ENCODE peak calls at places on chromosomes 12 and 14, in five cellular contexts. L, I, E, T and S are unnamed samples.

GRCh38 chr14:68972507-68973272 is 6.4 kb downstream of the ACTN1 start:
- DNase-seq in L (no peak), I (no peak), E (no peak), T (no peak), S (no peak)

GRCh38 chr14:22836301-22837058 is at the start of gene MMP14:
- DNase-seq in L (no peak), I (peak), E (no peak), T (peak), S (peak)

GRCh38 chr14:54465654-54466053 is 23.1 kb downstream of the GMFB start:
- DNase-seq in L (no peak), I (no peak), E (peak), T (no peak), S (no peak)

GRCh38 chr14:24285351-24285750 is 14.0 kb upstream of the RABGGTA start:
- DNase-seq in L (no peak), I (no peak), E (no peak), T (no peak), S (no peak)

GRCh38 chr14:35849122-35849521 is 23.0 kb downstream of the BRMS1L start:
- DNase-seq in L (no peak), I (no peak), E (no peak), T (no peak), S (no peak)

GRCh38 chr14:41280745-41281144 is 325.9 kb upstream of the LRFN5 start:
- DNase-seq in L (peak), I (no peak), E (no peak), T (no peak), S (no peak)

GRCh38 chr14:53295985-53296582 is 143.0 kb upstream of the DDHD1 start:
- DNase-seq in L (peak), I (no peak), E (no peak), T (no peak), S (peak)

GRCh38 chr12:58727526-58727925 is 192.8 kb downstream of the LRIG3 start:
- DNase-seq in L (no peak), I (no peak), E (no peak), T (no peak), S (no peak)

GRCh38 chr12:90574676-90575075 is 380.3 kb downstream of the CCER1 start:
- DNase-seq in L (no peak), I (no peak), E (no peak), T (no peak), S (no peak)

GRCh38 chr14:44720707-44721106 is 213.6 kb upstream of the FSCB start:
- DNase-seq in L (no peak), I (no peak), E (no peak), T (no peak), S (no peak)

GRCh38 chr14:51807355-51807754 is 53.1 kb upstream of the GNG2 start:
- DNase-seq in L (no peak), I (no peak), E (peak), T (no peak), S (no peak)

GRCh38 chr14:86363576-86363975 is 833.6 kb downstream of the FLRT2 start:
- DNase-seq in L (no peak), I (no peak), E (no peak), T (no peak), S (no peak)

GRCh38 chr12:46108721-46109120 is 118.3 kb upstream of the SCAF11 start:
- DNase-seq in L (peak), I (no peak), E (no peak), T (no peak), S (no peak)

DNA sequence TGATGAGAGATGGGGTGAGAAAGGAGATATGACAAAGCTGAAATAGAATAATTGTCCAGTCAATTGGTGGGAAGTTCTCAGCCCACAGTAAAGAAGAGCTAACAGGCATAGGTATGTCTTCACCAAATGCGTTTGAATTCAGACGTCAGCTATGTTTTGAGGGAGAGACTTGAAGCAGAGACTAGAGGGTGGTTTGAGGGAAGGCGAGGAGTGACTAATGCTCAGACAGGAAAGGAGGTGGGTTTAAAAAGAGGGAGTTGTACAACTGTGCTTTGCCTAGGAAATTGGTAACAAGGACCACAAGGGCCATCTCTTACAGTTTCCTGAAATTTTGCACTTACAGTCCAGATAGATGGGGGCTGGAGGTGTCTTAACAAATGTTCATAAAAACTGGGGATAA is 6.4 kb downstream of the JKAMP start:
- DNase-seq in L (no peak), I (no peak), E (no peak), T (no peak), S (no peak)
- H3K4me3 ChIP-seq in L (no peak), I (no peak), E (no peak), T (no peak), S (no peak)

GRCh38 chr12:77968021-77968420 is 137.3 kb downstream of the NAV3 start:
- DNase-seq in L (no peak), I (no peak), E (no peak), T (no peak), S (no peak)
- H3K4me3 ChIP-seq in L (no peak), I (no peak), E (no peak), T (no peak), S (no peak)

GRCh38 chr14:92685784-92686355 is 62.6 kb downstream of the LGMN start:
- DNase-seq in L (no peak), I (no peak), E (no peak), T (no peak), S (no peak)

GRCh38 chr14:92688434-92689375 is 59.7 kb downstream of the LGMN start:
- DNase-seq in L (no peak), I (peak), E (peak), T (no peak), S (no peak)

GRCh38 chr14:92686411-92686762 is 62.0 kb downstream of the LGMN start:
- DNase-seq in L (no peak), I (no peak), E (no peak), T (no peak), S (no peak)

GRCh38 chr14:92686763-92687427 is 61.5 kb downstream of the LGMN start:
- DNase-seq in L (peak), I (peak), E (peak), T (peak), S (peak)

GRCh38 chr14:92687681-92688433 is 60.6 kb downstream of the LGMN start:
- DNase-seq in L (no peak), I (peak), E (peak), T (no peak), S (no peak)
- H3K4me3 ChIP-seq in L (no peak), I (peak), E (peak), T (peak), S (peak)

GRCh38 chr12:81296556-81297305 is 218.9 kb downstream of the ACSS3 start:
- DNase-seq in L (no peak), I (peak), E (peak), T (no peak), S (no peak)

GRCh38 chr12:81297606-81298005 is 219.7 kb downstream of the ACSS3 start:
- DNase-seq in L (no peak), I (no peak), E (no peak), T (no peak), S (no peak)

GRCh38 chr12:81300454-81300853 is 222.6 kb downstream of the ACSS3 start:
- DNase-seq in L (no peak), I (no peak), E (no peak), T (no peak), S (no peak)

GRCh38 chr12:81295286-81295685 is 217.4 kb downstream of the ACSS3 start:
- DNase-seq in L (peak), I (no peak), E (no peak), T (no peak), S (no peak)

GRCh38 chr12:81294325-81295190 is 216.7 kb downstream of the ACSS3 start:
- DNase-seq in L (peak), I (no peak), E (no peak), T (no peak), S (no peak)
- H3K4me3 ChIP-seq in L (peak), I (no peak), E (no peak), T (no peak), S (no peak)

GRCh38 chr12:2958432-2959193 is 584 bp upstream of the TEAD4 start:
- DNase-seq in L (no peak), I (peak), E (no peak), T (no peak), S (no peak)
- H3K4me3 ChIP-seq in L (no peak), I (peak), E (no peak), T (peak), S (peak)

GRCh38 chr12:110726708-110727369 is 15.9 kb downstream of the PPP1CC start:
- DNase-seq in L (no peak), I (no peak), E (no peak), T (no peak), S (no peak)

GRCh38 chr12:110721570-110721969 is 21.1 kb downstream of the PPP1CC start:
- DNase-seq in L (no peak), I (no peak), E (no peak), T (no peak), S (no peak)

GRCh38 chr12:110728628-110729027 is 14.1 kb downstream of the PPP1CC start:
- DNase-seq in L (no peak), I (no peak), E (no peak), T (no peak), S (no peak)

GRCh38 chr12:110726018-110726417 is 16.7 kb downstream of the PPP1CC start:
- DNase-seq in L (no peak), I (no peak), E (no peak), T (no peak), S (no peak)

DNA sequence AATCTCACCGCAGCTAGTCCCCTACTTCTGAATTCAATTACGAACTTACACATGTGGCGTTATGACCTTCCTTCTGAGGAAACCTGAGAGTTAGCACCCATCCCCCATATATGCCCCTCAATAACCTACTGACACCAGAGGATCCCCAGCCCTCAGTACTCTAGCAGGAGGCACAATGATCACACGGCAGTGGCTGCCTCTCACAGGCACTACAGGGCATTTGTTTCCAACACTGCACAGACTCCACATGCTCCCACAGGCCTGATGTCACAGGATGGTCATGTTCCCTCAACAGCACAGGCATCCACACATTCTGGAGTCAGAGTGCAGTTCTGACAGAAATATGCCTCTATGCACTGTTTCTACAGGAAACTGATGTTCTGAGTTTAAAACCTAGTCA is 17.4 kb downstream of the PPP1CC start:
- DNase-seq in L (no peak), I (no peak), E (no peak), T (no peak), S (no peak)
- H3K4me3 ChIP-seq in L (no peak), I (no peak), E (no peak), T (no peak), S (no peak)

GRCh38 chr14:100192672-100193416 is 33.4 kb upstream of the DEGS2 start:
- DNase-seq in L (peak), I (peak), E (peak), T (peak), S (peak)
- H3K4me3 ChIP-seq in L (peak), I (no peak), E (peak), T (peak), S (peak)

GRCh38 chr12:52125499-52125900 is 46.0 kb downstream of the SMIM41 start:
- DNase-seq in L (peak), I (no peak), E (peak), T (peak), S (no peak)
- H3K4me3 ChIP-seq in L (no peak), I (no peak), E (no peak), T (no peak), S (no peak)